ENCODE peak calls at places on chromosomes 11 and 22, in six cellular contexts. Z, D, E, R, V and C are unnamed samples.
A peak's percentile ranks its signal among the peaks of the same experiment; 100 is the strongest.

GRCh38 chr22:46593211-46593676 is 26.9 kb upstream of the GRAMD4 start:
- DNase-seq in E (no peak), Z (no peak), R (no peak), V (peak; percentile 86), D (no peak), C (peak; percentile 54)

GRCh38 chr11:62712413-62712812 is 4.9 kb downstream of the GNG3 start:
- DNase-seq in D (no peak), V (no peak), Z (no peak), E (no peak), R (no peak), C (no peak)

GRCh38 chr11:121800704-121801516 is 315.1 kb downstream of the BLID start:
- DNase-seq in E (no peak), R (no peak), Z (no peak), D (peak; percentile 83), V (no peak), C (no peak)

GRCh38 chr22:47092896-47093311 is 330.5 kb downstream of the TBC1D22A start:
- DNase-seq in Z (no peak), R (peak; percentile 64), D (peak; percentile 85), E (no peak), V (no peak), C (no peak)

GRCh38 chr11:59510917-59511589 is at the start of gene OR4D9:
- DNase-seq in E (no peak), R (no peak), V (no peak), Z (no peak), D (peak; percentile 9), C (no peak)

GRCh38 chr22:50530857-50531545 is 1.2 kb upstream of the TYMP start:
- DNase-seq in V (peak; percentile 99), E (peak; percentile 91), Z (peak; percentile 93), R (peak; percentile 86), D (peak; percentile 90), C (peak; percentile 86)

GRCh38 chr22:29825578-29825977 is 12.5 kb downstream of the ASCC2 start:
- DNase-seq in D (no peak), R (no peak), V (no peak), E (no peak), Z (no peak), C (no peak)

GRCh38 chr11:6298605-6299004 is 21.7 kb downstream of the CAVIN3 start:
- DNase-seq in D (peak; percentile 45), R (peak; percentile 12), E (peak; percentile 72), Z (peak; percentile 64), V (peak; percentile 77), C (no peak)

GRCh38 chr11:86176165-86176884 is 68.2 kb upstream of the EED start:
- DNase-seq in E (no peak), D (peak; percentile 54), R (peak; percentile 47), V (no peak), Z (no peak), C (no peak)

GRCh38 chr11:69014084-69014935 is 1.3 kb upstream of the MRGPRF start:
- DNase-seq in E (no peak), R (no peak), V (peak; percentile 75), Z (peak; percentile 67), D (peak; percentile 34), C (no peak)

GRCh38 chr11:10273738-10274137 is 20.3 kb downstream of the SBF2 start:
- DNase-seq in V (no peak), D (no peak), R (no peak), Z (no peak), E (no peak), C (no peak)

GRCh38 chr22:31284756-31285155 is 7.5 kb downstream of the PIK3IP1 start:
- DNase-seq in V (no peak), Z (no peak), R (no peak), E (no peak), D (no peak), C (no peak)

GRCh38 chr22:45103756-45104155 is 60.0 kb upstream of the NUP50 start:
- DNase-seq in Z (no peak), V (no peak), R (no peak), E (no peak), D (no peak), C (no peak)

GRCh38 chr22:31083923-31084810 is 3.0 kb downstream of the SMTN start:
- DNase-seq in E (no peak), R (no peak), D (no peak), V (no peak), Z (peak; percentile 53), C (no peak)

GRCh38 chr11:70104419-70104818 is 26.3 kb downstream of the ANO1 start:
- DNase-seq in E (no peak), V (peak; percentile 63), R (no peak), D (no peak), Z (peak; percentile 35), C (no peak)

GRCh38 chr22:43941449-43941848 is 13.8 kb upstream of the SAMM50 start:
- DNase-seq in E (no peak), Z (no peak), R (no peak), D (no peak), V (no peak), C (no peak)

GRCh38 chr11:102989379-102990047 is 34.0 kb upstream of the MMP13 start:
- DNase-seq in V (no peak), R (peak; percentile 62), E (no peak), Z (no peak), D (peak; percentile 34), C (no peak)

GRCh38 chr11:27087425-27087824 is 46.8 kb downstream of the BBOX1 start:
- DNase-seq in Z (no peak), R (no peak), E (no peak), D (no peak), V (no peak), C (no peak)

GRCh38 chr11:43327987-43328386 is 16.2 kb downstream of the API5 start:
- DNase-seq in E (peak; percentile 54), V (no peak), D (peak; percentile 96), R (peak; percentile 97), Z (no peak), C (no peak)

GRCh38 chr22:45451988-45452387 is 38.5 kb downstream of the RIBC2 start:
- DNase-seq in Z (peak; percentile 25), E (no peak), D (no peak), R (no peak), V (no peak), C (no peak)

GRCh38 chr11:44572884-44573283 is 7.4 kb downstream of the CD82 start:
- DNase-seq in Z (no peak), V (no peak), D (no peak), E (no peak), R (no peak), C (no peak)

GRCh38 chr22:44172370-44173108 is 8.2 kb upstream of the PARVG start:
- DNase-seq in R (peak; percentile 34), Z (peak; percentile 79), E (no peak), V (peak; percentile 94), D (peak; percentile 44), C (peak; percentile 50)

GRCh38 chr11:131668867-131669780 is 298.7 kb downstream of the NTM start:
- DNase-seq in E (peak; percentile 42), R (peak; percentile 48), V (no peak), D (peak; percentile 71), Z (no peak), C (no peak)

DNA sequence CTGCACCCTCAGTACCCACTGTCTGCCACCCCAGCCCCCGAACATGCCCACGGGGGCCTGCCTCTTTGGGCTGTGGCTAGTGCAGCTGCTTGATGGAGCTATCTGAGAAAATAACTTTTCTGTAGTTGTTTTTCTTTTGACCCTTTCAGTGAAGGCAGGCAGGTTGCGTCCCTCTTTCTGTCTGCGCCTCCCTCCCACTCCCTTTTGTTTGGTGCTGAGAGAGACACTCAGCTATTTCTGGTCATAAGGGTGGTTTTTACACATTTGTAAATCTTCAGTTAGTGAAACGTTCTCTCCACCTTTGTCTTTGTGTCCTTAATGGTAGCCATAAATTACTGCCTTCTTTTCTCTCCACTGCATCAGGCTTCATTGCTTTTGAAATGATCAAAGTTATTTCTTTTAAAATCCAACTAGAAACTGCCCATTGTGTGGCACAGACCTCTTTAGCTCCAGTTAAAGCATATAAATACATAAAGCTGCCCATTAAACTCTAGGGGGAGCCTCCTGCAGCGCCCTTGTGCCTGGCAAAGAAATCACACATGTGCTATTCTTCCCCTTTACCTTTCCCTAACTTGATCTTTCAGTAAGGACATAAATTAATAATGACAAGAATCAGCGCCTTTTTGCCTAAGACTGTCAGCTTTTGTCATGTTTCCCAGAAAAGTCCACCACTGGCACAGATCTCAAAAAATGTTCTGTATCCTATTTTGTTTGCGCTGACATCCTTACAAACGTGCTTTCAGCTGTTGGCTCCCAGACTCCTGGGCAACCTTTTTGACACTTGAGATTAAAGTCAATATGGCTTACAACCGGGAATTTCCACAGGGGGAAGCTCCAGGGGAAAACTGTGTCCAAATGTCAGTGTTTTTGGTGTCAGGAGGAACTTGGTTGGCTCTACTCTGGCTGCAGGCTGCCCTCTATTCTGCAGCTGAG is 1.7 kb upstream of the SCUBE2 start:
- DNase-seq in R (peak; percentile 11), V (no peak), E (peak; percentile 18), D (peak; percentile 17), Z (no peak), C (no peak)
- TF ChIP-seq CTCF in R (peak; percentile 30), V (no peak), E (peak; percentile 46), D (peak; percentile 56), Z (no peak), C (no peak)

GRCh38 chr11:64694026-64694755 is 28.8 kb downstream of the NRXN2 start:
- DNase-seq in E (no peak), Z (no peak), V (no peak), D (no peak), R (no peak), C (no peak)
- TF ChIP-seq CTCF in E (no peak), Z (no peak), V (no peak), D (no peak), R (no peak), C (no peak)

DNA sequence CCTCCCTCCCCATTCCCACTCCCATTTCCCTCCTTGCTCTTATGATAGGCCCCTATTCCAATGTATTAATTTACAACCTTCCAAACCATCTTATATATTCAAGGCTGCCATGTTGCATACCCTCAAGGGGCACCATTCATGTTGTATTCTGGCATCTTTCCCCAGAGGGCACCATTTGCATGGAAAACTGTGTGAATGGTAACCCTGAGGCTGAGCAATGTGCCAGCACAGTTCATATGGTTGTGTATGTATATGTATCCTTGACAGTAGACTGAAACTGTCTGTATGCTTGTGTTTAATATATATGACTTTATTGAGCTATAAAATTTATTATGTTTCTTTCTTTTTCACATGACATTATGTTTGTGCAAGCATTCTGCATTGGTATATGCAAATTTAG is 7.3 kb downstream of the RASSF10 start:
- DNase-seq in Z (no peak), R (no peak), E (peak; percentile 33), V (no peak), D (no peak), C (no peak)
- TF ChIP-seq CTCF in Z (no peak), R (no peak), E (peak; percentile 37), V (no peak), D (no peak), C (no peak)

DNA sequence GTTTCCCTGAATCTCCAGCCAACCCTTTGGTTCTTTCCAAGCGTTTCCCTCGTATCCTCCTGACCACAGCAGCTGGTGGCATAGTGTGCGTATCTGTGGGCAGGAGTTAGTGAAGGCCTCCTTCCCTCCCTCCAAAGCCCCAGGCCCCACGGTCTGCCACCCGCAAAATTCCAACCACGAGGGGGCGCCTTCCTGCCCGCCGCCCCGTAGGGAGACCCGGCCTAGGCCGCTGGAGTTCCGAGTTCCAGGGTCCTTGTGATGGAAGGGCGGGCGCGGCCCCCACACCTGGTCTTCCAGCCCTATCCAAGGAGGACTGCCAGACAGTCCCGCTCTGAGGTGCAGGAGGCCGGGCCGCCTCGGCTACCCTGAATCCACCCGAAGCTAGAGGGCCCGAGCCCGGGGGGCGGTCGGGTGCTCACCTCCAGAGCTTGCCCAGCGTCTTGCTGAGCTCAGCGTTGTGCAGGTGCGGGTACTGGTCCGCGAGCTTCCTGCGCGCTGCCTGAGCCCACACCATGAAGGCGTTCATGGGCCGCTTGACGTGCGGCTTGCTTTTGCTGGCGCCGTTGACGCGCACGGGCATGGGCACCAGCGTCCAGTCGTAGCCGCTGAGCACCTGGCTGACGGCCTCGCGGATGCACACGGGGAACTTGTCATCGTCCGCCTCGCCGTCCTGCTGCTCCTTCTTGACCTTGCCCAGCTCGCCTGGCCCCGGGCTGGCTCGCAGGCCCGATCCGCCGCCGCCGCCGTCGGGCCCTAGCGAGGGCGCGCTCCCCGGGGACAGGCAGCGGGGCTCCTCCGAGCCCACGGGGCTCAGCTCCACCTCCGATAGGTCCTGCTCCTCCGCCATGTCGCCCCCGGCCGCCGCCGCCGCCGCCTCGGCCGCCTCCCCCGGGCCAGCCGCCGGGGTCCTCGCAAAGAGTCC is 1.2 kb downstream of the SOX10 start:
- DNase-seq in D (no peak), Z (no peak), R (no peak), V (no peak), E (no peak), C (no peak)
- TF ChIP-seq CTCF in D (peak; percentile 40), Z (no peak), R (no peak), V (no peak), E (no peak), C (no peak)